ENCODE peak calls at places on chromosomes 7 and 10, in five cellular contexts. K, Y, V, E and Z are unnamed samples.

GRCh38 chr7:893686-894085 is 17.3 kb downstream of the GET4 start:
- DNase-seq in K (no peak), Y (no peak), V (no peak), E (no peak), Z (no peak)

GRCh38 chr7:141455686-141456085 is 95.5 kb upstream of the AGK start:
- DNase-seq in K (no peak), Y (no peak), V (no peak), E (no peak), Z (no peak)

GRCh38 chr10:129241461-129241860 is 225.6 kb upstream of the MGMT start:
- DNase-seq in K (no peak), Y (no peak), V (no peak), E (no peak), Z (no peak)

GRCh38 chr7:21911341-21911875 is 34.3 kb downstream of the CDCA7L start:
- DNase-seq in K (no peak), Y (no peak), V (no peak), E (no peak), Z (no peak)

GRCh38 chr7:30062587-30062986 is 34.4 kb downstream of the PLEKHA8 start:
- DNase-seq in K (peak; percentile 21), Y (peak; percentile 7), V (no peak), E (peak; percentile 48), Z (peak; percentile 50)

GRCh38 chr7:106175507-106175906 is 63.4 kb upstream of the SYPL1 start:
- DNase-seq in K (no peak), Y (no peak), V (no peak), E (no peak), Z (no peak)

GRCh38 chr10:69278446-69278963 is at the start of gene HK1:
- DNase-seq in K (no peak), Y (no peak), V (no peak), E (no peak), Z (peak; percentile 18)

GRCh38 chr7:24828871-24829661 is 71.8 kb upstream of the GSDME start:
- DNase-seq in K (peak; percentile 20), Y (no peak), V (no peak), E (no peak), Z (no peak)

GRCh38 chr7:70044064-70044463 is 445.8 kb downstream of the AUTS2 start:
- DNase-seq in K (no peak), Y (no peak), V (no peak), E (no peak), Z (no peak)

GRCh38 chr7:32942783-32943653 is 14.2 kb upstream of the FKBP9 start:
- DNase-seq in K (peak; percentile 75), Y (peak; percentile 64), V (peak; percentile 77), E (peak; percentile 82), Z (peak; percentile 35)